ENCODE peak calls at places on chromosomes 2 and 18, in seven cellular contexts. One of them, this sample, is unnamed.

GRCh38 chr2:20370191-20370590 is 19.5 kb upstream of the PUM2 start:
- DNase-seq in body of pancreas: no peak
- DNase-seq in DND-41: no peak
- DNase-seq in fibroblast of mammary gland: peak
- DNase-seq in B cell: no peak
- DNase-seq in BE2C: no peak
- DNase-seq in AG04450: no peak
- DNase-seq in this sample: no peak

GRCh38 chr2:8563814-8564474 is 117.9 kb upstream of the ID2 start:
- DNase-seq in body of pancreas: no peak
- DNase-seq in DND-41: peak
- DNase-seq in fibroblast of mammary gland: no peak
- DNase-seq in B cell: no peak
- DNase-seq in BE2C: no peak
- DNase-seq in AG04450: no peak
- DNase-seq in this sample: no peak

GRCh38 chr2:70094978-70095832 is 7.9 kb downstream of the PCBP1 start:
- DNase-seq in body of pancreas: peak
- DNase-seq in DND-41: peak
- DNase-seq in fibroblast of mammary gland: peak
- DNase-seq in B cell: peak
- DNase-seq in BE2C: no peak
- DNase-seq in AG04450: no peak
- DNase-seq in this sample: no peak

GRCh38 chr2:31522742-31523141 is 58.0 kb downstream of the SRD5A2 start:
- DNase-seq in body of pancreas: no peak
- DNase-seq in DND-41: no peak
- DNase-seq in fibroblast of mammary gland: no peak
- DNase-seq in B cell: no peak
- DNase-seq in BE2C: no peak
- DNase-seq in AG04450: no peak
- DNase-seq in this sample: no peak

GRCh38 chr2:63340443-63340842 is 247.8 kb downstream of the WDPCP start:
- DNase-seq in body of pancreas: no peak
- DNase-seq in DND-41: no peak
- DNase-seq in fibroblast of mammary gland: no peak
- DNase-seq in B cell: no peak
- DNase-seq in BE2C: no peak
- DNase-seq in AG04450: no peak
- DNase-seq in this sample: no peak

GRCh38 chr2:161237397-161238263 is 70.6 kb upstream of the PSMD14 start:
- DNase-seq in body of pancreas: peak
- DNase-seq in DND-41: no peak
- DNase-seq in fibroblast of mammary gland: peak
- DNase-seq in B cell: peak
- DNase-seq in BE2C: peak
- DNase-seq in AG04450: no peak
- DNase-seq in this sample: peak

GRCh38 chr2:27545348-27546141 is 37.3 kb upstream of the ZNF512 start:
- DNase-seq in body of pancreas: no peak
- DNase-seq in DND-41: no peak
- DNase-seq in fibroblast of mammary gland: peak
- DNase-seq in B cell: no peak
- DNase-seq in BE2C: no peak
- DNase-seq in AG04450: no peak
- DNase-seq in this sample: no peak

GRCh38 chr2:9768388-9768787 is 74.9 kb upstream of the TAF1B start:
- DNase-seq in body of pancreas: peak
- DNase-seq in DND-41: no peak
- DNase-seq in fibroblast of mammary gland: no peak
- DNase-seq in B cell: no peak
- DNase-seq in BE2C: no peak
- DNase-seq in AG04450: no peak
- DNase-seq in this sample: no peak

DNA sequence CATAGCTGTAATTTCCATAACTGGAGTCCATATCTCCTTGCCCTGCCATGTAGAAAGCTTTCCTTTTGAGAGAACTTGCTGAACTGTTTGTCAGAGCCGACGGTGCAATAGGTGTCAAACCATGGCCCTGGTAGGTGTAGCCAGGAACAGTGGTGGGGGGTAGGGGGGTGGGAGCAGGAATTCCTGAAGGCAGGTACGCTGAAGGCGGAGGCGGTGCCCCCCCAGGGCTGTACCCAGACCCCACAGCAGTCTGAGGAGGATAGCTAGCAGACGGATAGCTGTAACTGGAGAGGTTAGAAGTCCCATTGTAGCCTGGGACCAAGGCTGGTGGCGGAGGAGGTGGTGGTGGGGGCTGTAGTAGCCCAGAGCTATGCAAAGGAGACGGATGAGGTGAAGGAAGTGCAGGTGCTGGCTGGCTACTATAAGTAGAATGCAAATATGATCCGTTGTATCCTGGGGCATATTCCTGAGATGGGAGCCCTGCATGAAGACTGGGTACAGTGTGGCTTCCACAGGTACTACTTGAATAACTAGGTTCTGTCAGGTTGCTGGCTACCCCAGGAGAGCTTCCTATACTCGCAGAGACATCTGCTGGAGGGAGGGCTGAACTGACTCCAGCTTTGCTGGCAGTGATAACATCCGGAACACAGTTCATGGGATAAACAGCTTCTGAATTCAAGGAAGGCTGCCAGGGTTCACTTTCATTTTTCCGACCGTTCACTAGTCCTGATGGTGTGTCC is 124.8 kb downstream of the FIGN start:
- DNase-seq in body of pancreas: no peak
- DNase-seq in DND-41: no peak
- DNase-seq in fibroblast of mammary gland: peak
- DNase-seq in B cell: no peak
- DNase-seq in BE2C: peak
- DNase-seq in AG04450: no peak
- DNase-seq in this sample: no peak
- TF ChIP-seq CTCF in body of pancreas: no peak
- TF ChIP-seq CTCF in DND-41: peak
- TF ChIP-seq CTCF in fibroblast of mammary gland: peak
- TF ChIP-seq CTCF in B cell: no peak
- TF ChIP-seq CTCF in BE2C: no peak
- TF ChIP-seq CTCF in AG04450: no peak
- TF ChIP-seq CTCF in this sample: no peak

GRCh38 chr18:48020337-48021250 is 90.1 kb upstream of the SMAD2 start:
- DNase-seq in body of pancreas: no peak
- DNase-seq in DND-41: no peak
- DNase-seq in fibroblast of mammary gland: no peak
- DNase-seq in B cell: no peak
- DNase-seq in BE2C: no peak
- DNase-seq in AG04450: no peak
- DNase-seq in this sample: no peak
- TF ChIP-seq CTCF in body of pancreas: no peak
- TF ChIP-seq CTCF in DND-41: peak
- TF ChIP-seq CTCF in fibroblast of mammary gland: no peak
- TF ChIP-seq CTCF in B cell: no peak
- TF ChIP-seq CTCF in BE2C: no peak
- TF ChIP-seq CTCF in AG04450: no peak
- TF ChIP-seq CTCF in this sample: no peak

GRCh38 chr2:175183674-175184073 is 2.2 kb upstream of the ATP5MC3 start:
- DNase-seq in body of pancreas: no peak
- DNase-seq in DND-41: no peak
- DNase-seq in fibroblast of mammary gland: no peak
- DNase-seq in B cell: no peak
- DNase-seq in BE2C: no peak
- DNase-seq in AG04450: no peak
- DNase-seq in this sample: no peak

GRCh38 chr2:175181877-175182308 is 383 bp upstream of the ATP5MC3 start:
- DNase-seq in body of pancreas: no peak
- DNase-seq in DND-41: no peak
- DNase-seq in fibroblast of mammary gland: no peak
- DNase-seq in B cell: no peak
- DNase-seq in BE2C: no peak
- DNase-seq in AG04450: no peak
- DNase-seq in this sample: no peak

GRCh38 chr2:175187378-175187777 is 5.9 kb upstream of the ATP5MC3 start:
- DNase-seq in body of pancreas: no peak
- DNase-seq in DND-41: no peak
- DNase-seq in fibroblast of mammary gland: peak
- DNase-seq in B cell: no peak
- DNase-seq in BE2C: no peak
- DNase-seq in AG04450: no peak
- DNase-seq in this sample: no peak
- TF ChIP-seq CTCF in body of pancreas: no peak
- TF ChIP-seq CTCF in DND-41: peak
- TF ChIP-seq CTCF in fibroblast of mammary gland: peak
- TF ChIP-seq CTCF in B cell: peak
- TF ChIP-seq CTCF in BE2C: peak
- TF ChIP-seq CTCF in AG04450: peak
- TF ChIP-seq CTCF in this sample: peak

GRCh38 chr2:91839904-91840868 is 3031.0 kb upstream of the TEKT4 start:
- DNase-seq in body of pancreas: no peak
- DNase-seq in DND-41: no peak
- DNase-seq in fibroblast of mammary gland: no peak
- DNase-seq in B cell: no peak
- DNase-seq in BE2C: no peak
- DNase-seq in AG04450: no peak
- DNase-seq in this sample: no peak
- TF ChIP-seq CTCF in body of pancreas: no peak
- TF ChIP-seq CTCF in DND-41: no peak
- TF ChIP-seq CTCF in fibroblast of mammary gland: no peak
- TF ChIP-seq CTCF in B cell: no peak
- TF ChIP-seq CTCF in BE2C: no peak
- TF ChIP-seq CTCF in AG04450: no peak
- TF ChIP-seq CTCF in this sample: no peak

DNA sequence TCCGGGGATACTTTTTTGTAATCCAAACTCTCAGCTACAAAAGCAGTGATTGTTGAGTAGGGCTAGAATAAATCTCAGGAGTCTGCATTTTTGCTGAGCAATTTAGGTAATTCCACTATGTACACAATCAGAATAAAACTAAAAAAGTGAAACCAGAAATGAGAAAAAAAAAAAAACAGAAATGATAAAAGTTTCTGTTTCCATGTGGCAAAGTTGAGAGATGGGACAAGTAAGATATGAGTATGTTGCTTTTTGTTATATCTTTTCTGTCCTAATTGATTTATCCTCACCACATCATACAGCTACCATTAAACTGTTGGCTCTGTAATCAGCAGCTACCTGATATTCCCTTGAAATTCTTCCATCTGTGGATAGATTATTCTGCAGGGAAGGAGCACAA is 92.7 kb downstream of the VWC2L start:
- DNase-seq in body of pancreas: no peak
- DNase-seq in DND-41: no peak
- DNase-seq in fibroblast of mammary gland: no peak
- DNase-seq in B cell: no peak
- DNase-seq in BE2C: no peak
- DNase-seq in AG04450: no peak
- DNase-seq in this sample: no peak
- TF ChIP-seq CTCF in body of pancreas: no peak
- TF ChIP-seq CTCF in DND-41: no peak
- TF ChIP-seq CTCF in fibroblast of mammary gland: no peak
- TF ChIP-seq CTCF in B cell: no peak
- TF ChIP-seq CTCF in BE2C: no peak
- TF ChIP-seq CTCF in AG04450: no peak
- TF ChIP-seq CTCF in this sample: no peak

DNA sequence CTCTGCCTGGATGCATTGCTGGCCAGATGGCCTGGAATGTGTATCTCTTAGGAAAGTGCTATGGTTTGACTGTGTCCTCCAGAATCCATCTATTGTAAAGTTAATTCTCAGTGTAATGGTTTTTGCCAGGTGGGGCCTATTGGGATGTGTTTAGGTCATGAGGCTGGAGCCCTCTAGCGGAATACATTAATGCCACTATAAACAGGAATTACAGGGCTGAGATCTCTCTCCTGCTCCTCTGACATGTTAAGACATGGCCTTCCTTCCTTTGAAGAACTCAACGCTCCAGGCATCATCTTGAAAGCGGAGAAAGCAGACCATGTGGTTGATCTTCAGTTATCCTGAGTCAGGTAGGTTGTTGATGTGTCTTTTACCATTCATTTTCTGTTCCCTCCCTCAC is 276.4 kb downstream of the RPIA start:
- DNase-seq in body of pancreas: no peak
- DNase-seq in DND-41: no peak
- DNase-seq in fibroblast of mammary gland: no peak
- DNase-seq in B cell: no peak
- DNase-seq in BE2C: no peak
- DNase-seq in AG04450: no peak
- DNase-seq in this sample: no peak
- TF ChIP-seq CTCF in body of pancreas: no peak
- TF ChIP-seq CTCF in DND-41: no peak
- TF ChIP-seq CTCF in fibroblast of mammary gland: no peak
- TF ChIP-seq CTCF in B cell: no peak
- TF ChIP-seq CTCF in BE2C: no peak
- TF ChIP-seq CTCF in AG04450: peak
- TF ChIP-seq CTCF in this sample: no peak

DNA sequence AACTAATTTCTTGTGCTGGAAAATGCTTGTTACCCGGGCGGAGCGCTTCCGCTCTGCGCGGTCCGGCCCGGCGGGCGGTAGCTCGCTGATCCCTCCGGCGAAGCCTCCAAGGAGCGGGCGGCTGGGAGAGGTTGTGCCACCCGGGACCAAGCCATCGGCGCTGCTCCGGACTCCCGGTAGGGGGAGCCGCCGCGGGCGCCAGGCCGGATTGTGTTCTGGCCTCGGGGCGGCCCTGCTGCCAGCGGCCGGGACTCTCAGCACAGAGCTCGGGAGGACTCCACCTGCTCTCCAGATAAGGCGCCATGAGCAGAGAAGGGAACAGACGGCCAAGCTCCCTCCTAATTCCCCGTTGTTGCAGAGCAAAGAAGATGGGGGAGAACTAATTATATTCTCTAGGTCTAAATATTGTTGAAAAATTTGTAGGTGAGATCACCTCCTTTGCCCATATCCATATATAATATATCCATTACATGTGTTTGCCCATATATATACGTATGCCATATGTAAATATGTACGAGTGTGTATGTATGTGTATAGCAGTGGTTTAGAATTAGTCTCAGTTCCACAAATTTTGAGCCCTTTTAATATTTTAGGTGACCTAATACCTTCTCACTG is 13.8 kb upstream of the SATB2 start:
- DNase-seq in body of pancreas: peak
- DNase-seq in DND-41: no peak
- DNase-seq in fibroblast of mammary gland: peak
- DNase-seq in B cell: no peak
- DNase-seq in BE2C: peak
- DNase-seq in AG04450: no peak
- DNase-seq in this sample: no peak
- TF ChIP-seq CTCF in body of pancreas: peak
- TF ChIP-seq CTCF in DND-41: peak
- TF ChIP-seq CTCF in fibroblast of mammary gland: peak
- TF ChIP-seq CTCF in B cell: no peak
- TF ChIP-seq CTCF in BE2C: peak
- TF ChIP-seq CTCF in AG04450: peak
- TF ChIP-seq CTCF in this sample: peak

This sample was measured in AG09319.